ENCODE peak calls at places on chromosome 5, in six cellular contexts. G is GM12865, S is heart right ventricle, B is cardiac muscle cell, P is left ventricle myocardium inferior, O is pancreas. A is an unnamed sample.

GRCh38 chr5:13786016-13786415 is 158.5 kb downstream of the DNAH5 start:
- DNase-seq in G (no peak), S (no peak), B (no peak), P (no peak), O (no peak), A (no peak)

GRCh38 chr5:122999947-123000563 is 36.5 kb downstream of the PPIC start:
- DNase-seq in G (peak; percentile 74), S (peak; percentile 6), B (peak; percentile 51), P (no peak), O (peak; percentile 60), A (no peak)

GRCh38 chr5:180161420-180162303 is 47.3 kb downstream of the RASGEF1C start:
- DNase-seq in G (no peak), S (no peak), B (no peak), P (no peak), O (no peak), A (peak; percentile 58)

GRCh38 chr5:135116146-135116545 is 82.1 kb upstream of the PITX1 start:
- DNase-seq in G (no peak), S (peak; percentile 22), B (no peak), P (peak; percentile 25), O (no peak), A (no peak)

GRCh38 chr5:83922699-83923098 is 202.0 kb upstream of the HAPLN1 start:
- DNase-seq in G (no peak), S (no peak), B (no peak), P (no peak), O (no peak), A (no peak)

GRCh38 chr5:91053733-91054010 is 329.4 kb downstream of the ARRDC3 start:
- DNase-seq in G (no peak), S (no peak), B (peak; percentile 3), P (no peak), O (no peak), A (no peak)

GRCh38 chr5:57324888-57325287 is 151.0 kb downstream of the GPBP1 start:
- DNase-seq in G (no peak), S (peak; percentile 35), B (peak; percentile 55), P (no peak), O (no peak), A (no peak)

GRCh38 chr5:102049517-102049916 is 246.6 kb downstream of the SLCO4C1 start:
- DNase-seq in G (no peak), S (no peak), B (no peak), P (no peak), O (no peak), A (no peak)

GRCh38 chr5:180790020-180790419 is 12.6 kb downstream of the MGAT1 start:
- DNase-seq in G (peak; percentile 38), S (no peak), B (no peak), P (no peak), O (peak; percentile 61), A (no peak)

GRCh38 chr5:135172718-135173117 is 138.7 kb upstream of the PITX1 start:
- DNase-seq in G (no peak), S (no peak), B (no peak), P (no peak), O (no peak), A (no peak)

GRCh38 chr5:90824436-90824835 is 265.8 kb downstream of the ADGRV1 start:
- DNase-seq in G (peak; percentile 33), S (no peak), B (no peak), P (no peak), O (no peak), A (no peak)

GRCh38 chr5:179368806-179369529 is 23.7 kb upstream of the ADAMTS2 start:
- DNase-seq in G (no peak), S (no peak), B (no peak), P (no peak), O (no peak), A (no peak)

DNA sequence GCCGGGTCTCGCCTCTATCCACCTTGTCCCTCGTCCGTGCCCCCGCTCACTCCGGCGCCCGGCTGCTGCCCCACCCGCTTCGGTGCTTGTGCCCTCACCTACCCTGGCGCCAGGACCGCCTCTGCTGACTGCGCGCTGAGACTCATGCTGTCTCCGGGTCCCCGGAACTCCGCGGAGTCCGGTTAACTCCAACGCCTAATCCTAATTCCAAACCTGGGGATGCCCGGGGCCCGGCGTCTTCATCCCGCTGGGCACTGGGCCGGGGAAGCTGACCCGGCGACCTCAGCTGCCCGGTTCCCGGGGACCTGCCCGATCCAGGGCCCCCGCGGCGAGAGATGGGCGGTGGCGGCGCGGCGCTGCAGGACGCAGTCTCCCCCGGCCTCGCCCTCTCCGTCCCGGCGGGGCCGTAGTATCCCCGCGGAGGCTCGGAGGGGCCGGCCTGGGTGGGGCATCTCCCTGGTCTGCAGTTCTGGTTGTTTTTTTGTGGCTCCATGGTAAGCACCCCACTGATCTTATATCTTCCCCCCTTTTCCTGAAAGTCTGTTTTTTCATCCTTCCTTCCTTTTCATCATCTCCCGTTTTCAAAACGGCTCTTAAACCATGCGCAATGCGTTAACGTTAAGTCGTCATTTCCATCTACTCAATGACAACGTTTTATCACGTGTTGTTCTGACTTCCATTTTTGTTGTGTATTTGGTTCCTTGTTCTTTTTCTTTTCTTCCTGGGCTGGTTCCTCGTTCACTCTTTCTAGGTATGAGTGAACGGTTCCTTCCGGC is 41.1 kb upstream of the PLEKHG4B start:
- DNase-seq in G (no peak), S (no peak), B (no peak), P (no peak), O (peak; percentile 61), A (no peak)
- H3K4me3 ChIP-seq in G (no peak overlapping the region), S (no peak overlapping the region), B (peak overlapping the region; percentile 5), P (no peak overlapping the region), O (no peak overlapping the region), A (no peak overlapping the region)

GRCh38 chr5:158727771-158728311 is 371.9 kb downstream of the EBF1 start:
- DNase-seq in G (no peak), S (peak; percentile 75), B (peak; percentile 26), P (peak; percentile 59), O (no peak), A (peak; percentile 19)
- TF ChIP-seq CTCF in G (no peak), S (no peak), B (no peak), P (no peak), O (no peak), A (no peak)

DNA sequence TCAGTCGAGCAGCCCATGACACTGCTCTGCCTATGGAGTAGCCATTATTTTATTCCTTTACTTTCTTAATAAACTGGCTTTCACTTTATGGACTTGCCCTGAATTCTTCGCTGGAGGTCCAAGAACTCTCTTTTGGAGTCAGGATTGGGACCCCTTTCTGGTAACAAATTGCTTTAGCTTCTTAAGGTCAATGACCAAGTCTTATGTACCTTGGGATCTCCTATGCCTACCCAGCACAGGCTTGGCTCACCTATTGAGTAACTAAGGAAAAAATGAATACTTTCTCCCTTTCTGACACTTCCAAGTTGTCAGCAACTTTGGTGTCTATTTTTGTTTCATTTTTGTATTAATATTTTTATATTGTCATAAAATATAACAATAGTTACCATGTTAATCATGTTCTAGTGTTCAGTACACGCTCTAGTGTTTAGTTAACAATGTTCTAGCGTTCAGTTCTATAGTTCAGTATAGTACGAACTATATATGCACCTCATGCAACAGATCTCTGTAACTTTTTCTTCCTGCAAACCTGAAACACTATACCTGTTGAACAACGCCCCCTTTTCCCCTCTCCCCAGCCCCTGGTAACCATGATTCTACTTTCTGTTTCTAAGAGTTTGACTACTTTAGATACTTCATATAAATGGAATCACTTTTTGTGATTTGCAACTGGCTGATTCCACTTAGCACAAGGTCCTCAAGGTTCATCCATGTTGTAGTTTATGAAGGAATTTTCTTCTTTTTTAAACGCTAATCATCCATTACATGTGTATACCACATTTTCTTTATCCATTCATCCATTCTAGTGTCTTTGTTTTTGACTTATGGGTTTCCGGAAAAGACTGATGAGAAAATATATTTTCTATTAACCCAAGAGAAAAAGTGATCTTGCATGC is 1.8 kb upstream of the RHOBTB3 start:
- DNase-seq in G (no peak), S (no peak), B (no peak), P (no peak), O (no peak), A (no peak)
- H3K4me3 ChIP-seq in G (no peak overlapping the region), S (no peak overlapping the region), B (peak overlapping the region; percentile 96), P (no peak overlapping the region), O (no peak overlapping the region), A (no peak overlapping the region)

GRCh38 chr5:80654391-80655230 is at the start of the genes DHFR and MSH3:
- DNase-seq in G (peak; percentile 98), S (peak; percentile 87), B (peak; percentile 92), P (peak; percentile 91), O (peak; percentile 89), A (peak; percentile 79)
- TF ChIP-seq CTCF in G (peak; percentile 24), S (peak; percentile 50), B (no peak), P (peak; percentile 23), O (no peak), A (no peak)

GRCh38 chr5:141908796-141909195 is 14.9 kb upstream of the DELE1 start:
- DNase-seq in G (no peak), S (no peak), B (no peak), P (no peak), O (no peak), A (no peak)

GRCh38 chr5:141913560-141913959 is 10.1 kb upstream of the DELE1 start:
- DNase-seq in G (no peak), S (no peak), B (no peak), P (no peak), O (no peak), A (no peak)

GRCh38 chr5:141909212-141909611 is 14.5 kb upstream of the DELE1 start:
- DNase-seq in G (no peak), S (no peak), B (no peak), P (no peak), O (no peak), A (no peak)

GRCh38 chr5:141906972-141907371 is 16.7 kb upstream of the DELE1 start:
- DNase-seq in G (no peak), S (no peak), B (no peak), P (no peak), O (no peak), A (no peak)

GRCh38 chr5:141910271-141910673 is 13.4 kb upstream of the DELE1 start:
- DNase-seq in G (no peak), S (no peak), B (no peak), P (no peak), O (no peak), A (peak; percentile 83)
- H3K4me3 ChIP-seq in G (no peak overlapping the region), S (no peak overlapping the region), B (no peak overlapping the region), P (no peak overlapping the region), O (no peak overlapping the region), A (no peak overlapping the region)

GRCh38 chr5:162817381-162817780 is 620.0 kb upstream of the CCNG1 start:
- DNase-seq in G (no peak), S (no peak), B (no peak), P (no peak), O (no peak), A (no peak)
- TF ChIP-seq CTCF in G (no peak), S (no peak), B (no peak), P (no peak), O (no peak), A (no peak)

DNA sequence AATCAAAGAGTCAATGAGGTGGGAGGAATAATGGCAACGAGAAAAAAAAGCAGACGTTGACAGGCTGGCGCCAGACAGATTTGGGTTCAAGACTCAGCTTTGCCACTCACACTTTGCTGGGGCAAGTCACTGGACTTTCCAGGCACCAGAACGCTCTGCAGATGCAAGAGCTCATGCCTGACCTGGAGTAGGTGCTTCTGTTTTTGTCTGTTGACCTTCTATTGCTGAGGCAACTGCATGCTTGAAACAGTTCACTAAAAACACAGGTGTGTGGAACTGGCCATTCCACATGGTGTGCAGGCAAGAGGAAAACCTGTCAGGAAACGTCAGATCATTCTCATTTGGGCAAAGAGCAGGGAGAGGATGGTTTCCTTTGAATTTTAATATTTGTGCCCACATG is 161.2 kb upstream of the SMIM23 start:
- DNase-seq in G (no peak), S (no peak), B (no peak), P (no peak), O (no peak), A (peak; percentile 14)
- H3K4me3 ChIP-seq in G (no peak overlapping the region), S (no peak overlapping the region), B (no peak overlapping the region), P (no peak overlapping the region), O (no peak overlapping the region), A (no peak overlapping the region)

A was measured in lower leg skin.